ENCODE peak calls at places on chromosome 6, in six cellular contexts. V is Peyer's patch, R is adrenal gland, S is upper lobe of left lung, I is body of pancreas, M is HCT116. Z is an unnamed sample.

GRCh38 chr6:108966855-108967755 is 118.9 kb downstream of the ARMC2 start:
- DNase-seq in V (no peak), I (no peak), R (peak; percentile 21), M (peak; percentile 7), S (peak; percentile 74), Z (peak; percentile 26)

GRCh38 chr6:25342784-25343183 is 63.6 kb downstream of the CARMIL1 start:
- DNase-seq in R (no peak), M (no peak), V (no peak), I (no peak), S (no peak), Z (no peak)

GRCh38 chr6:157982580-157983438 is 1.1 kb downstream of the SYNJ2 start:
- DNase-seq in I (peak; percentile 37), S (no peak), V (peak; percentile 61), M (no peak), R (no peak), Z (peak; percentile 45)

GRCh38 chr6:41208439-41209106 is 7.6 kb upstream of the TREML2 start:
- DNase-seq in M (no peak), V (no peak), S (no peak), R (no peak), I (no peak), Z (no peak)

GRCh38 chr6:86192123-86192522 is 549.4 kb upstream of the SYNCRIP start:
- DNase-seq in V (no peak), R (no peak), S (no peak), I (peak; percentile 50), M (peak; percentile 16), Z (peak; percentile 2)

GRCh38 chr6:2619651-2620050 is 131.1 kb downstream of the MYLK4 start:
- DNase-seq in R (peak; percentile 76), S (no peak), V (no peak), M (no peak), I (no peak), Z (no peak)

GRCh38 chr6:158259136-158259535 is 53.1 kb upstream of the TULP4 start:
- DNase-seq in M (no peak), I (no peak), V (no peak), S (no peak), R (no peak), Z (no peak)

GRCh38 chr6:100663219-100663863 is 198.6 kb upstream of the SIM1 start:
- DNase-seq in R (no peak), V (no peak), M (no peak), S (no peak), I (no peak), Z (no peak)

GRCh38 chr6:160374836-160375560 is 26.8 kb downstream of the SLC22A3 start:
- DNase-seq in I (no peak), V (no peak), M (no peak), R (no peak), S (no peak), Z (no peak)

GRCh38 chr6:104402572-104402971 is 457.1 kb downstream of the HACE1 start:
- DNase-seq in R (no peak), M (no peak), I (no peak), S (no peak), V (no peak), Z (no peak)

GRCh38 chr6:140001005-140001404 is 626.6 kb upstream of the CITED2 start:
- DNase-seq in V (no peak), I (no peak), R (peak; percentile 61), M (no peak), S (no peak), Z (no peak)

GRCh38 chr6:11685411-11686093 is 93.1 kb downstream of the ADTRP start:
- DNase-seq in V (no peak), M (peak; percentile 36), S (no peak), I (no peak), R (no peak), Z (no peak)

GRCh38 chr6:105884426-105884825 is 201.7 kb upstream of the PRDM1 start:
- DNase-seq in I (no peak), R (no peak), V (no peak), S (no peak), M (no peak), Z (no peak)

GRCh38 chr6:127539292-127539691 is 20.2 kb upstream of the MTCL3 start:
- DNase-seq in R (no peak), M (no peak), I (no peak), V (no peak), S (no peak), Z (no peak)

GRCh38 chr6:157657754-157658153 is 165.3 kb upstream of the SNX9 start:
- DNase-seq in S (no peak), V (no peak), R (no peak), I (no peak), M (no peak), Z (no peak)

GRCh38 chr6:128209771-128210170 is 308.9 kb upstream of the THEMIS start:
- DNase-seq in I (no peak), M (no peak), S (no peak), V (no peak), R (no peak), Z (peak; percentile 6)

GRCh38 chr6:5472583-5472982 is 211.3 kb downstream of the FARS2 start:
- DNase-seq in S (no peak), V (no peak), R (no peak), I (no peak), M (no peak), Z (no peak)

GRCh38 chr6:149334201-149334600 is 16.7 kb downstream of the TAB2 start:
- DNase-seq in V (no peak), R (no peak), M (no peak), S (no peak), I (no peak), Z (no peak)

GRCh38 chr6:36035240-36035639 is 7.6 kb downstream of the MAPK14 start:
- DNase-seq in R (no peak), M (no peak), V (no peak), S (no peak), I (no peak), Z (no peak)

GRCh38 chr6:169470790-169471189 is 217.1 kb upstream of the THBS2 start:
- DNase-seq in M (no peak), I (no peak), S (no peak), R (no peak), V (no peak), Z (no peak)
- TF ChIP-seq POLR2A in M (no peak), I (no peak), S (no peak), R (no peak), V (no peak), Z (no peak)

GRCh38 chr6:126339796-126340750 is at the start of gene CENPW:
- DNase-seq in S (peak; percentile 92), R (peak; percentile 90), V (peak; percentile 95), I (peak; percentile 94), M (peak; percentile 81), Z (peak; percentile 29)
- TF ChIP-seq POLR2A in S (no peak), R (peak; percentile 10), V (no peak), I (peak; percentile 10), M (peak; percentile 47), Z (peak; percentile 58)

GRCh38 chr6:75748743-75749538 is at the start of gene MYO6:
- DNase-seq in S (peak; percentile 78), R (peak; percentile 75), M (no peak), V (peak; percentile 85), I (peak; percentile 81), Z (peak; percentile 49)
- TF ChIP-seq POLR2A in S (no peak), R (peak; percentile 88), M (peak; percentile 73), V (peak; percentile 96), I (peak; percentile 95), Z (peak; percentile 90)

GRCh38 chr6:21752054-21752811 is 158.7 kb downstream of the SOX4 start:
- DNase-seq in S (no peak), M (no peak), R (no peak), V (no peak), I (no peak), Z (no peak)

GRCh38 chr6:21759721-21760120 is 166.2 kb downstream of the SOX4 start:
- DNase-seq in V (no peak), M (no peak), I (no peak), S (no peak), R (no peak), Z (no peak)

GRCh38 chr6:21754891-21755290 is 161.3 kb downstream of the SOX4 start:
- DNase-seq in S (no peak), I (no peak), V (no peak), R (no peak), M (peak; percentile 69), Z (peak; percentile 42)

GRCh38 chr6:21753571-21754108 is 160.1 kb downstream of the SOX4 start:
- DNase-seq in R (no peak), M (no peak), S (no peak), I (no peak), V (no peak), Z (no peak)

DNA sequence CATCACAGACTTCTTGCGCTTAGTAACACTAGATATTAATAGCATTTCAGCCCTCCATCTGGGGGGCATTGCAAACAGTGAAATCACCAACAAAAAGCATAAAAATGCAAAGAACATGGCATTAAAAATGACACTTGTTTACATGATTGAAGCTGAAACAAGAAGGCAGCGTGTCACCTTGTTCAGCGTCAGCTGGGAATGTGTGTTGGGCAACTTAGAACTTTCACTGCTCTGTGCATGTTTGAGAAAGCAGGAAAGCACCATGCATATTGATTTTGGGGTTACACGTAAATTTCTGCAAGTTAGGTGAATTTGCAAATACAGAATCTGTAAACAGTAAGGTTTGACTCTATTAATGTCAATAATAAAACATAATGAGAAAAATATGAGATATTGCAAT is 162.9 kb downstream of the SOX4 start:
- DNase-seq in R (no peak), M (no peak), S (no peak), V (no peak), I (no peak), Z (no peak)
- TF ChIP-seq POLR2A in R (no peak), M (no peak), S (no peak), V (no peak), I (no peak), Z (no peak)

GRCh38 chr6:56642366-56643261 is at the start of gene DST:
- DNase-seq in M (no peak), I (no peak), R (no peak), V (no peak), S (no peak), Z (peak; percentile 33)
- TF ChIP-seq POLR2A in M (no peak), I (no peak), R (no peak), V (no peak), S (no peak), Z (no peak)

GRCh38 chr6:7542878-7543394 is 1.5 kb downstream of the DSP start:
- DNase-seq in I (peak; percentile 87), V (peak; percentile 85), R (peak; percentile 88), S (peak; percentile 78), M (peak; percentile 56), Z (no peak)
- TF ChIP-seq POLR2A in I (peak; percentile 83), V (peak; percentile 46), R (peak; percentile 67), S (no peak), M (no peak), Z (no peak)

DNA sequence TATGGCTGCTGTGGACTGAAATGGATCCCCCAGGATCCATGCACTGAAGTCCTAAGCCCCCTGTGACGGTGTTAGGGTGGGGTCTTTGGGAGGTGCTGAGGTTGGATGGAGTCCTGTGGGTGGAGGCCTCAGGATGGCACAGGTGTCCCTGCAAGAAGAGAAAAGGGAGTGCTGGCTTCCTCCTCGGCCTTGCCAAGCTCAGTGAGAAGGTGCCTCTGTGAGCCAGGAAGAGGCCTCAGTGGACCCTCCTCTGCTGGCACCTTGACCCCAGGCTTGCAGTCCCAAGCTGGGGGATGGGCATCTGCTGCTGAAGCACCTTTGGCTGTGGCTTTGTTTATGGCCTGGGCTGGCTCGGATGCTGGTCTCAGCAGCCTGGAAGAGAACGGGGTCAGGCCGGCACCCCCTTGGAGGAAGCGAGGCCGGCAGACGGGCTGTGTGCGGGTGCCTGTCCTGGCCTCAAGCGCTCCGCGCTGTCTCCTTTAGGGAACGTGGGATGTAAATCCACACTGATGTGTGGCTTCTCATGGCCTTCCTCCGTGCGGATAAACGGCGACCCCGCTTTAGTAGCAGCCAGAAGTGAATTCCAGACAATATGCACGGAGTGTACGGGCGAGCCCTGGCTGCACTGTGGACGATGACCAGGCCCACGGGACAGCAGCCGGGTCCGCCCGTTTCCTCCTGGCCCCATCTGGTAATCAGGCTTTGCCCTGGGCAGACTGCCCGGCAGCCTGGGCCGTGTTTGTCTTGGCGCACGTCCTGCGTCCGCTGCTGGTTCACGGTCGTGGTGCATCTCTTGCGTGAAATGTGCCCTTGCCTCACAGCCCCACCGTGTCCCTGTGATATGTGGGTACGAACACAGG is 182.6 kb downstream of the ERMARD start:
- DNase-seq in V (peak; percentile 71), M (no peak), S (peak; percentile 52), I (peak; percentile 89), R (peak; percentile 71), Z (no peak)
- TF ChIP-seq POLR2A in V (no peak), M (no peak), S (no peak), I (no peak), R (no peak), Z (no peak)